ENCODE peak calls at places on chromosome 7, in nine cellular contexts. U is tibial artery, V is suprapubic skin, I is epithelial cell of esophagus, O is PC-9, K is breast epithelium, X is AG10803, L is mucosa of descending colon, C is psoas muscle. D is an unnamed sample.

GRCh38 chr7:143410523-143411004 is 1.9 kb upstream of the EPHA1 start:
- DNase-seq in U (no peak), O (no peak), I (no peak), V (no peak), L (peak), X (peak), C (no peak), K (no peak), D (no peak)

GRCh38 chr7:105016083-105017075 is 2.4 kb downstream of the KMT2E start:
- DNase-seq in X (peak), K (no peak), I (peak), O (peak), C (no peak), V (no peak), L (no peak), U (no peak), D (no peak)

GRCh38 chr7:129784783-129785456 is 167.8 kb downstream of the UBE2H start:
- DNase-seq in L (peak), V (no peak), C (no peak), K (no peak), O (peak), X (no peak), U (no peak), I (no peak), D (no peak)

GRCh38 chr7:132402751-132403245 is 173.5 kb downstream of the PLXNA4 start:
- DNase-seq in O (no peak), I (no peak), U (no peak), X (peak), C (peak), K (peak), V (no peak), L (no peak), D (no peak)

GRCh38 chr7:138729444-138729843 is 28.3 kb upstream of the SVOPL start:
- DNase-seq in L (no peak), I (no peak), X (no peak), C (no peak), O (no peak), K (no peak), V (no peak), U (no peak), D (no peak)

GRCh38 chr7:155470186-155470487 is 12.2 kb downstream of the EN2 start:
- DNase-seq in V (no peak), C (no peak), L (no peak), K (no peak), X (no peak), I (no peak), O (no peak), U (no peak), D (no peak)

GRCh38 chr7:74269757-74270277 is 15.6 kb upstream of the RFC2 start:
- DNase-seq in V (no peak), U (peak), O (peak), L (peak), C (peak), X (peak), K (no peak), I (peak), D (peak)

GRCh38 chr7:3201937-3202715 is 98.9 kb upstream of the SDK1 start:
- DNase-seq in C (no peak), V (peak), K (peak), U (no peak), X (no peak), L (no peak), O (no peak), I (no peak), D (no peak)

GRCh38 chr7:21903074-21903786 is 42.5 kb downstream of the CDCA7L start:
- DNase-seq in U (no peak), V (no peak), K (no peak), O (no peak), L (no peak), X (no peak), C (no peak), I (no peak), D (no peak)

DNA sequence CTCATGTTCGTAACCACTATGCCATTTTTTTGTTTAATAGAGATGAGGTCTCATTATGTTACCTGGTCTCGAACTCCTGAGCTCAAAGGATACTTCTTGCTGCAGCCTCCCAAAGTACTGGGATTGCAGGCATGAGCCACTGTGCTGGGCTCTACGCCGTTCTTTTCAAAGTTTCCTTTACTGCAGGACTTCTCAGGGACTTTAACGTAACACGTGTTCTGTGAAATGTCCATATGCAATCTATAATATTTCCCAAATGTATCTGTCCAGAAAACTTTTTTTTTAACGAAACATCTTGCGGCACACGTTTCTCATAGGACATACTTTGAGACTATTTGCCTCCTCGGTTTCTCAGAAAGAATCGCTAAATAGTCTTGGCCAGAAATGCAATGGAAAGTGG is 96.4 kb downstream of the ELMO1 start:
- DNase-seq in I (no peak), U (no peak), C (no peak), V (no peak), O (no peak), L (no peak), K (no peak), X (no peak), D (no peak)
- H3K4me3 ChIP-seq in I (no peak), U (no peak), C (no peak), V (no peak), O (no peak), L (no peak), K (no peak), X (no peak), D (no peak)

DNA sequence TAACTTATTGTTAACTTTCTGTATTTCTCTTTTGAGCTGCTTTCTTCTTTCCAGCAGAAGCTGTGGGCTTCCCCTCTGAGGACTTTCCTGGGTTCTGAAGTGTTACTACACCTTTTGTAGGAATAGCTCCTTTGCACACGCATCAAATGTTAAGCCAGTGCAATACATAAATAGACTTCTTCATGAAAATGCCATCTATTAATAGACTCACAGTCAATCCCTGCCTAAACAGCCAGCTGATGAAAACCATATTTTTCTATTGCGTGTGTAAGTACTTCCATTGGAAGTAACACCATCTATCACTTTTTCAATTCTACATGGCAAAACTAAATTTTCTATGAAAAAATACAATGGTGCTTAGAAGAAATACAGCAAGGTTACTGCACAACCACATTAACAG is 1.4 kb downstream of the ABCB4 start:
- DNase-seq in U (no peak), K (no peak), O (no peak), I (no peak), C (no peak), L (no peak), V (no peak), X (peak), D (no peak)
- H3K4me3 ChIP-seq in U (peak), K (no peak), O (no peak), I (no peak), C (peak), L (no peak), V (no peak), X (no peak), D (no peak)

DNA sequence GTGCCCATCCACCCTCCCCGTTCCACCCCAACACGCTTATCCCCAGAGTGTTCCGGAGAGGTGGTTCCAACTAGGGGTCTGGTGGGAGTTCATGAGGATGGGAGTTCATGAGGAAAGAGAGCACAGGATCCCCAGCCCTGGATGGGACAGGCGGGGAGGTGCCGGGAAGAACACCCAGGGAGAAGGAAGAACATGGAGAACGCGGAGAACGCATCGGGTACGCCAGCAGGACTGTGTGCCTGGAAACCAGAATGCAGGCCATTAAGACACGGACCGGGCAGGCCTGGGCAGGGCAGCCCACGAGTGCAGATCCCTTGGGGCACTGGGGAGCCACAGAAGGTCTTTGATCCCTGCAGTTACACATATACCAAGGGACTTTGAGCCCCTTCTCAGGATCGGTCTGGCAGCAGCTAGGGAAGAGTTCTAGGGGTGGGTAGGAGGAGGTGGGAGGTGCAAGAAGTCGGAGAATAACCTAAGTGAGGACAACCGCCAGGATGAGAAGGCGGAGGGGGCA is 89.7 kb upstream of the MYL10 start:
- DNase-seq in K (no peak), C (no peak), V (no peak), O (no peak), I (no peak), U (no peak), L (no peak), X (no peak), D (no peak)
- H3K4me3 ChIP-seq in K (no peak), C (no peak), V (no peak), O (no peak), I (no peak), U (no peak), L (no peak), X (no peak), D (no peak)

GRCh38 chr7:16098058-16098457 is 323.3 kb downstream of the CRPPA start:
- DNase-seq in L (no peak), X (no peak), V (no peak), O (no peak), I (peak), C (no peak), K (no peak), U (no peak), D (peak)
- H3K4me3 ChIP-seq in L (no peak), X (no peak), V (no peak), O (no peak), I (no peak), C (no peak), K (no peak), U (no peak), D (no peak)

DNA sequence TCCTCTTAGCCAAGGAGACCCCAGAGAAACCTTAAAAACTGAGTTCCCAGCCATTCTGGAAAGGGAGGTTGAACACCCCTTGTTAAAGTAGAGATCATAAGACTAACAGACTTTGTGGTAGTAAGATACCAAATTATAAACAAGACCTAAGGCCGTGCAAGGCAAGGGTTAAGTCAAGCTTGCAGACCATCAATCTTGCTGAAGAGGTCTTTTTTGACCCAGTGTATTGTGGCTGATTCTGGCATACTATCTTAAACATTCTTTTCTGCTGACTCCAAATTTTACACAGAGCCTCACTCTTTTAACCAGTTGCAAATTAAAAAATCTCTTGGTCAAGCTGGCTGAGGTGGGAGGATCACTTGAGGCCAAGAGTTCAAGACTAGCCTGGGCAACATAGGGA is 1.2 kb upstream of the TBRG4 start:
- DNase-seq in O (no peak), U (no peak), L (no peak), V (no peak), I (no peak), C (no peak), X (peak), K (no peak), D (no peak)
- H3K4me3 ChIP-seq in O (peak), U (no peak), L (no peak), V (no peak), I (peak), C (peak), X (no peak), K (no peak), D (peak)

GRCh38 chr7:27183682-27184341 is 1.2 kb downstream of the HOXA11 start:
- DNase-seq in K (no peak), I (no peak), V (peak), O (no peak), L (peak), C (no peak), U (peak), X (no peak), D (no peak)

GRCh38 chr7:27182861-27183681 is 2.0 kb downstream of the HOXA11 start:
- DNase-seq in L (peak), V (peak), I (no peak), U (peak), K (no peak), X (no peak), C (no peak), O (no peak), D (no peak)

GRCh38 chr7:27181795-27182275 is 3.2 kb downstream of the HOXA11 start:
- DNase-seq in O (no peak), L (peak), U (peak), V (peak), K (no peak), X (no peak), I (no peak), C (no peak), D (no peak)

GRCh38 chr7:27181176-27181520 is 3.9 kb downstream of the HOXA11 start:
- DNase-seq in U (peak), I (no peak), O (no peak), K (no peak), X (no peak), L (peak), C (no peak), V (peak), D (no peak)

GRCh38 chr7:27182285-27182827 is 2.7 kb downstream of the HOXA11 start:
- DNase-seq in X (no peak), L (peak), O (no peak), V (peak), C (no peak), I (no peak), U (peak), K (no peak), D (no peak)
- H3K4me3 ChIP-seq in X (peak), L (no peak), O (no peak), V (no peak), C (no peak), I (no peak), U (no peak), K (no peak), D (no peak)

GRCh38 chr7:101170617-101171441 is 5.5 kb upstream of the VGF start:
- DNase-seq in X (no peak), U (no peak), L (no peak), O (no peak), K (no peak), I (no peak), C (no peak), V (no peak), D (no peak)
- H3K4me3 ChIP-seq in X (no peak), U (no peak), L (no peak), O (no peak), K (no peak), I (no peak), C (no peak), V (no peak), D (no peak)

GRCh38 chr7:27177795-27178320 is 3.7 kb upstream of the HOXA10 start:
- DNase-seq in U (peak), X (no peak), K (no peak), V (no peak), I (no peak), C (no peak), L (peak), O (no peak), D (no peak)
- H3K4me3 ChIP-seq in U (peak), X (peak), K (no peak), V (peak), I (no peak), C (peak), L (no peak), O (no peak), D (no peak)

GRCh38 chr7:124762611-124763143 is 2.9 kb downstream of the GPR37 start:
- DNase-seq in I (no peak), O (no peak), U (no peak), C (no peak), X (no peak), K (no peak), L (peak), V (no peak), D (no peak)
- H3K4me3 ChIP-seq in I (no peak), O (no peak), U (no peak), C (no peak), X (no peak), K (no peak), L (no peak), V (no peak), D (no peak)

GRCh38 chr7:31053986-31054385 is 1.9 kb downstream of the ADCYAP1R1 start:
- DNase-seq in C (no peak), I (no peak), L (no peak), V (no peak), K (no peak), O (no peak), X (no peak), U (no peak), D (no peak)

GRCh38 chr7:31054608-31055273 is 2.6 kb downstream of the ADCYAP1R1 start:
- DNase-seq in X (no peak), L (no peak), V (no peak), C (no peak), K (no peak), I (no peak), U (no peak), O (no peak), D (no peak)

GRCh38 chr7:31051598-31052503 is at the start of gene ADCYAP1R1:
- DNase-seq in O (no peak), C (peak), X (no peak), U (no peak), K (no peak), L (no peak), I (no peak), V (no peak), D (no peak)

GRCh38 chr7:31052841-31053601 is 913 bp downstream of the ADCYAP1R1 start:
- DNase-seq in C (no peak), O (no peak), U (no peak), I (no peak), K (no peak), V (no peak), L (no peak), X (no peak), D (no peak)

DNA sequence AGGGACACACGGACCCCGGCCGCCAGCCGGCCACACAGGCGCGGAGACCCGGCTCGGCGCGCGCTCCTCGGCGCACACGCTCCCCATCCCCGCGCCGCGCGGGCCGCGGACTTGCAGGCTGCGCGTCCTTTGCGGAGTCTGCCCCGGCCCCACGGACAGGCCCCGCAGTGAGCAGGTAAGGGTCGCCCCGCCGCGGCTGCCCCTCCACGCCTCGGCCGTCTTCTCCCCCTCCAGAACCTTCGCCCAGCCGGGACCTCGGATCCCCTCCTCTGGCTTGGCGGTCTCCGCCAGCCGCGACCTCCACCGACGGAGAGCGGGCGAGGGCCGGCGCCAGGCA is 364 bp downstream of the ADCYAP1R1 start:
- DNase-seq in C (no peak), K (no peak), U (no peak), X (no peak), V (no peak), L (no peak), O (no peak), I (no peak), D (no peak)
- H3K4me3 ChIP-seq in C (peak), K (peak), U (peak), X (no peak), V (peak), L (no peak), O (no peak), I (no peak), D (no peak)